ENCODE peak calls at places on chromosomes 3 and 15, in seven cellular contexts. T is iris pigment epithelial cell; B is GM04503; W is NB4; I is colonic mucosa; R is CD8-positive, alpha-beta T cell; U is RCC 7860. O is an unnamed sample.

GRCh38 chr15:65655026-65655425 is 33.3 kb downstream of the SLC24A1 start:
- DNase-seq in R (no peak), T (peak; percentile 46), I (no peak), B (no peak), U (peak; percentile 17), W (no peak), O (no peak)

GRCh38 chr3:181292984-181293383 is 303.4 kb upstream of the DNAJC19 start:
- DNase-seq in T (peak; percentile 80), I (no peak), U (peak; percentile 28), B (no peak), W (no peak), R (no peak), O (no peak)

GRCh38 chr3:100682854-100683760 is 26.2 kb upstream of the TFG start:
- DNase-seq in U (no peak), I (no peak), T (no peak), W (no peak), R (peak; percentile 18), B (no peak), O (no peak)

GRCh38 chr3:171134170-171134569 is 107.7 kb upstream of the SLC2A2 start:
- DNase-seq in W (no peak), R (no peak), B (no peak), I (no peak), U (no peak), T (no peak), O (no peak)

GRCh38 chr3:56764184-56764583 is 37.6 kb downstream of the ARHGEF3 start:
- DNase-seq in R (no peak), U (no peak), T (no peak), W (no peak), B (no peak), I (no peak), O (no peak)

GRCh38 chr3:197238842-197239241 is 59.6 kb downstream of the DLG1 start:
- DNase-seq in I (no peak), R (no peak), T (no peak), B (no peak), U (no peak), W (no peak), O (no peak)

GRCh38 chr15:58441376-58442070 is 9.7 kb downstream of the LIPC start:
- DNase-seq in B (no peak), T (peak; percentile 83), I (no peak), U (peak; percentile 39), W (no peak), R (no peak), O (no peak)

GRCh38 chr3:193883551-193883950 is 252.4 kb upstream of the HES1 start:
- DNase-seq in R (no peak), T (no peak), B (no peak), I (no peak), W (no peak), U (peak; percentile 89), O (no peak)

GRCh38 chr3:28243424-28244106 is 2.1 kb downstream of the CMC1 start:
- DNase-seq in I (no peak), U (no peak), R (no peak), T (no peak), W (peak; percentile 34), B (no peak), O (no peak)

GRCh38 chr15:80275946-80276345 is 23.9 kb upstream of the CTXND1 start:
- DNase-seq in R (no peak), U (no peak), I (no peak), W (peak; percentile 38), B (no peak), T (peak; percentile 36), O (no peak)

GRCh38 chr3:121111914-121112612 is 204.1 kb downstream of the STXBP5L start:
- DNase-seq in T (no peak), W (no peak), U (no peak), I (no peak), R (no peak), B (no peak), O (no peak)

GRCh38 chr3:134020135-134020680 is 9.5 kb downstream of the SLCO2A1 start:
- DNase-seq in T (no peak), B (no peak), U (no peak), W (no peak), R (no peak), I (peak; percentile 15), O (no peak)

GRCh38 chr15:41891946-41892345 is 1.9 kb downstream of the SPTBN5 start:
- DNase-seq in W (no peak), U (no peak), B (no peak), I (no peak), T (no peak), R (peak; percentile 5), O (no peak)

GRCh38 chr15:94324117-94324826 is 92.9 kb downstream of the MCTP2 start:
- DNase-seq in R (peak; percentile 40), B (no peak), W (peak; percentile 87), I (peak; percentile 35), U (peak; percentile 57), T (peak; percentile 41), O (no peak)

GRCh38 chr15:29424118-29424517 is 154.5 kb upstream of the NSMCE3 start:
- DNase-seq in I (no peak), W (peak; percentile 10), T (no peak), R (no peak), B (no peak), U (no peak), O (no peak)

GRCh38 chr3:40999682-41000081 is 199.6 kb upstream of the CTNNB1 start:
- DNase-seq in I (no peak), W (no peak), U (no peak), T (no peak), B (no peak), R (no peak), O (no peak)

GRCh38 chr3:155391583-155391982 is 98.1 kb upstream of the STRIT1 start:
- DNase-seq in T (peak; percentile 46), W (no peak), B (peak; percentile 97), I (no peak), U (no peak), R (no peak), O (no peak)

GRCh38 chr3:109656225-109656624 is 318.9 kb upstream of the DPPA4 start:
- DNase-seq in R (no peak), I (no peak), B (no peak), T (no peak), W (no peak), U (no peak), O (no peak)

GRCh38 chr3:46893763-46894162 is 16.2 kb downstream of the PTH1R start:
- DNase-seq in R (no peak), I (no peak), B (no peak), W (no peak), T (no peak), U (no peak), O (no peak)

GRCh38 chr15:57135800-57136199 is 217.4 kb downstream of the TCF12 start:
- DNase-seq in W (no peak), B (no peak), U (no peak), T (no peak), R (no peak), I (no peak), O (no peak)

GRCh38 chr3:16881896-16882645 is 2.7 kb upstream of the PLCL2 start:
- DNase-seq in U (no peak), R (no peak), W (no peak), I (no peak), T (no peak), B (no peak), O (no peak)

GRCh38 chr3:192841428-192841827 is 76.2 kb downstream of the MB21D2 start:
- DNase-seq in B (no peak), U (no peak), W (no peak), I (no peak), T (no peak), R (no peak), O (no peak)

GRCh38 chr15:93703092-93703785 is 528.1 kb upstream of the MCTP2 start:
- DNase-seq in U (no peak), W (no peak), B (no peak), R (no peak), I (no peak), T (no peak), O (no peak)

GRCh38 chr3:158991146-158991705 is 189.4 kb downstream of the MFSD1 start:
- DNase-seq in T (no peak), U (no peak), I (peak; percentile 85), R (no peak), W (no peak), B (no peak), O (no peak)

GRCh38 chr15:38714309-38715072 is 149.9 kb upstream of the RASGRP1 start:
- DNase-seq in B (peak; percentile 97), R (no peak), T (peak; percentile 59), W (no peak), I (no peak), U (peak; percentile 94), O (no peak)

GRCh38 chr15:27989838-27990237 is 109.3 kb downstream of the OCA2 start:
- DNase-seq in I (no peak), W (no peak), R (no peak), U (no peak), B (no peak), T (no peak), O (no peak)

GRCh38 chr3:115254492-115255196 is 107.6 kb upstream of the ZBTB20 start:
- DNase-seq in W (no peak), B (no peak), T (no peak), R (no peak), U (peak; percentile 24), I (no peak), O (no peak)

GRCh38 chr3:197801801-197802504 is 10.9 kb downstream of the LRCH3 start:
- DNase-seq in R (peak; percentile 32), W (peak; percentile 49), T (peak; percentile 77), B (no peak), U (no peak), I (no peak), O (peak; percentile 37)

GRCh38 chr15:64013179-64014043 is 32.9 kb downstream of the DAPK2 start:
- DNase-seq in U (no peak), I (peak; percentile 63), W (no peak), R (no peak), B (no peak), T (peak; percentile 20), O (no peak)

GRCh38 chr3:151971814-151972579 is 98.6 kb downstream of the SUCNR1 start:
- DNase-seq in W (no peak), R (no peak), T (peak; percentile 20), I (peak; percentile 49), B (no peak), U (no peak), O (no peak)

GRCh38 chr3:125280966-125281365 is 68.4 kb upstream of the SLC12A8 start:
- DNase-seq in U (no peak), R (no peak), B (peak; percentile 18), T (peak; percentile 54), W (no peak), I (no peak), O (no peak)

GRCh38 chr15:45183001-45183400 is 4.8 kb downstream of the SHF start:
- DNase-seq in U (no peak), I (no peak), T (no peak), B (no peak), W (no peak), R (no peak), O (no peak)

GRCh38 chr3:177473903-177474302 is 276.6 kb upstream of the TBL1XR1 start:
- DNase-seq in U (no peak), B (no peak), T (no peak), R (no peak), I (no peak), W (no peak), O (no peak)

GRCh38 chr15:56538901-56539545 is 74.1 kb upstream of the MNS1 start:
- DNase-seq in B (no peak), R (no peak), W (no peak), I (no peak), U (no peak), T (no peak), O (no peak)

GRCh38 chr15:73859236-73859635 is 14.1 kb upstream of the TBC1D21 start:
- DNase-seq in T (no peak), W (no peak), I (no peak), B (no peak), U (no peak), R (no peak), O (no peak)

GRCh38 chr3:21781371-21781770 is 30.4 kb upstream of the ZNF385D start:
- DNase-seq in I (no peak), B (no peak), R (no peak), T (no peak), U (no peak), W (no peak), O (no peak)

GRCh38 chr3:159441279-159441678 is 547.4 kb upstream of the IL12A start:
- DNase-seq in T (no peak), U (no peak), W (no peak), B (no peak), I (no peak), R (no peak), O (no peak)

GRCh38 chr15:40410476-40410875 is 4.9 kb downstream of the IVD start:
- DNase-seq in R (no peak), B (no peak), T (no peak), W (no peak), U (no peak), I (no peak), O (no peak)

O was measured in breast epithelium.